ENCODE peak calls at places on chromosomes 12 and 14, in four cellular contexts. One of them, this sample, is unnamed.

GRCh38 chr12:97363693-97364092 is 98.9 kb upstream of the RMST start:
- DNase-seq in WTC11: no peak
- DNase-seq in H1: no peak
- DNase-seq in K562: no peak
- DNase-seq in this sample: no peak

GRCh38 chr14:24556756-24557155 is 19.3 kb downstream of the CTSG start:
- DNase-seq in H1: no peak
- DNase-seq in K562: no peak
- DNase-seq in WTC11: no peak
- DNase-seq in this sample: no peak

GRCh38 chr14:104547310-104547997 is 32.1 kb upstream of the C14orf180 start:
- DNase-seq in K562: no peak
- DNase-seq in H1: no peak
- DNase-seq in WTC11: no peak
- DNase-seq in this sample: peak; percentile 18

GRCh38 chr12:88952543-88952942 is 372.3 kb upstream of the KITLG start:
- DNase-seq in WTC11: no peak
- DNase-seq in K562: no peak
- DNase-seq in H1: no peak
- DNase-seq in this sample: no peak

GRCh38 chr12:44812062-44812461 is 64.1 kb downstream of the NELL2 start:
- DNase-seq in WTC11: no peak
- DNase-seq in K562: no peak
- DNase-seq in H1: no peak
- DNase-seq in this sample: no peak

GRCh38 chr14:95104911-95105310 is 52.4 kb downstream of the DICER1 start:
- DNase-seq in WTC11: no peak
- DNase-seq in H1: no peak
- DNase-seq in K562: no peak
- DNase-seq in this sample: no peak

GRCh38 chr12:39959467-39959866 is 146.4 kb downstream of the SLC2A13 start:
- DNase-seq in WTC11: no peak
- DNase-seq in K562: no peak
- DNase-seq in H1: no peak
- DNase-seq in this sample: no peak

GRCh38 chr12:132400011-132400641 is 70.7 kb upstream of the GALNT9 start:
- DNase-seq in H1: no peak
- DNase-seq in WTC11: peak; percentile 22
- DNase-seq in K562: peak; percentile 59
- DNase-seq in this sample: peak; percentile 74

GRCh38 chr14:20631821-20632389 is 9.6 kb downstream of the OR6S1 start:
- DNase-seq in K562: peak; percentile 27
- DNase-seq in H1: no peak
- DNase-seq in WTC11: peak; percentile 64
- DNase-seq in this sample: peak; percentile 34

GRCh38 chr14:72706485-72706884 is 187.4 kb downstream of the DPF3 start:
- DNase-seq in K562: no peak
- DNase-seq in WTC11: no peak
- DNase-seq in H1: no peak
- DNase-seq in this sample: no peak

GRCh38 chr14:28576523-28576922 is 190.1 kb upstream of the FOXG1 start:
- DNase-seq in H1: no peak
- DNase-seq in K562: no peak
- DNase-seq in WTC11: no peak
- DNase-seq in this sample: no peak

GRCh38 chr14:75566321-75566720 is 12.1 kb upstream of the FLVCR2 start:
- DNase-seq in K562: no peak
- DNase-seq in WTC11: no peak
- DNase-seq in H1: no peak
- DNase-seq in this sample: no peak

GRCh38 chr12:132003846-132004245 is 54.1 kb downstream of the EP400 start:
- DNase-seq in WTC11: no peak
- DNase-seq in K562: no peak
- DNase-seq in H1: no peak
- DNase-seq in this sample: no peak

GRCh38 chr12:52217223-52217622 is 15.8 kb upstream of the KRT7 start:
- DNase-seq in K562: no peak
- DNase-seq in H1: no peak
- DNase-seq in WTC11: no peak
- DNase-seq in this sample: no peak

GRCh38 chr12:116028619-116029018 is 248.9 kb downstream of the MED13L start:
- DNase-seq in WTC11: no peak
- DNase-seq in H1: no peak
- DNase-seq in K562: no peak
- DNase-seq in this sample: no peak

GRCh38 chr12:116027551-116027821 is 250.0 kb downstream of the MED13L start:
- DNase-seq in K562: no peak
- DNase-seq in WTC11: no peak
- DNase-seq in H1: no peak
- DNase-seq in this sample: no peak

GRCh38 chr12:116026768-116027550 is 250.5 kb downstream of the MED13L start:
- DNase-seq in H1: no peak
- DNase-seq in K562: no peak
- DNase-seq in WTC11: no peak
- DNase-seq in this sample: no peak

GRCh38 chr12:116024769-116025168 is 252.7 kb downstream of the MED13L start:
- DNase-seq in WTC11: no peak
- DNase-seq in K562: no peak
- DNase-seq in H1: no peak
- DNase-seq in this sample: no peak

GRCh38 chr12:116026346-116026745 is 251.1 kb downstream of the MED13L start:
- DNase-seq in H1: no peak
- DNase-seq in K562: no peak
- DNase-seq in WTC11: no peak
- DNase-seq in this sample: no peak
- TF ChIP-seq TEAD4 in H1: no peak
- TF ChIP-seq TEAD4 in K562: no peak
- TF ChIP-seq TEAD4 in WTC11: no peak
- TF ChIP-seq TEAD4 in this sample: no peak

GRCh38 chr12:123398177-123398916 is 14.4 kb downstream of the KMT5A start:
- DNase-seq in K562: no peak
- DNase-seq in H1: no peak
- DNase-seq in WTC11: no peak
- DNase-seq in this sample: no peak
- TF ChIP-seq TEAD4 in K562: no peak
- TF ChIP-seq TEAD4 in H1: no peak
- TF ChIP-seq TEAD4 in WTC11: no peak
- TF ChIP-seq TEAD4 in this sample: no peak

DNA sequence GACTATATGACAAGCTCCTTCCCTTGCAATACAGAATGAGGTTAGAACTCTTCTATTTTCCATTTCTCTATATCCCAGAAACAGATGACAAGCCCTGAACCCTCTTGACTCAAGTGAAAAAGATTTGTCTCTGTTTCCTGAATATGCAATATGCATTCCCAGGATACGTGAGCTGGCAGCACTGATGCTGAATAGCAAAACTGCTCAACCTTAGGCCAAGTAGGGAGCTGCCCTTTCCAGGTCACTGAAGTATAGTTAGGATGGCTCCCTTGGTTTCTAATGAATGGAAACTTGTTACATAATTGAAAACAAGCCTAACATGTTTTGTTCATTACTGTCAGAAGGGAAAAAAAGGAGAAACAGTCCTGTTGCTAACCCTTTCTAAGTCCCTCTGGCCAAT is 47.9 kb upstream of the PLEKHG7 start:
- DNase-seq in WTC11: no peak
- DNase-seq in H1: no peak
- DNase-seq in K562: no peak
- DNase-seq in this sample: no peak
- TF ChIP-seq TEAD4 in WTC11: no peak
- TF ChIP-seq TEAD4 in H1: no peak
- TF ChIP-seq TEAD4 in K562: no peak
- TF ChIP-seq TEAD4 in this sample: no peak

GRCh38 chr14:78450945-78451344 is 280.8 kb downstream of the NRXN3 start:
- DNase-seq in WTC11: no peak
- DNase-seq in H1: no peak
- DNase-seq in K562: no peak
- DNase-seq in this sample: no peak

DNA sequence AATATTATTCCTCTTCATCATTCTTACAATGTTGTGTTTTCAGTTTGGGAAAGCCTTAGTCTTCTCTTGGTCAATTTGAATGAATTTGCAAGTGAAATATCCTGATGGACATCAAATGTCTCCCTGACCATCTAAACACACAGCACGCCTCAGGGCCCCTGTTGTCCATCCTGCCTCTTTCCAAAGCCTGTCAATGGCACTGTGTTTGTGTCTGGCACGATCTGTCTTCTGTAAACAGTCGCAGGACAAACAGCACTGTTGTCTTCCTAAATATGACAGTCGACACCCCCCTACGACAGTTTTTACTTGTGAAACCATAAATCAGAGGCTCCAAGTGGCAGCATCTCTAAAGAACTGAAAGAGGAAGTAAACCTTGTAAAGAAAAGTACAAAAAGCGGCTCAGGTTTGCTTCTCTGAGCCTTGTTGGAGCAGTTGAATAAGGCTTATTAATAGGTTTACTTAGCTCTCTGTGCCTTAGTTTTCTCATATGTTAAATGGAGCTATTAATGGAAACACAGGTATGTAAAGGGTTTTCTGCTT is 285.8 kb downstream of the NRXN3 start:
- DNase-seq in H1: no peak
- DNase-seq in WTC11: no peak
- DNase-seq in K562: no peak
- DNase-seq in this sample: no peak
- TF ChIP-seq TEAD4 in H1: no peak
- TF ChIP-seq TEAD4 in WTC11: no peak
- TF ChIP-seq TEAD4 in K562: no peak
- TF ChIP-seq TEAD4 in this sample: no peak